ENCODE peak calls at places on chromosomes 13 and 19, in seven cellular contexts. T is Panc1, P is Peyer's patch, H is cardiac muscle cell, B is lower lobe of right lung, R is tibial artery, J is tibial nerve. G is an unnamed sample. For H3K9me3, the result is how much of the 10 kb centered on the place peaks cover.

GRCh38 chr13:110964229-110965037 is 49.6 kb upstream of the ANKRD10 start:
- DNase-seq in H (no peak), T (no peak), B (no peak), R (no peak), P (no peak), J (no peak), G (no peak)

GRCh38 chr13:105587786-105588185 is 947.7 kb downstream of the EFNB2 start:
- DNase-seq in H (no peak), R (no peak), B (no peak), P (no peak), J (no peak), T (no peak), G (no peak)

GRCh38 chr13:21695536-21695935 is 24.7 kb downstream of the FGF9 start:
- DNase-seq in R (no peak), J (no peak), H (no peak), P (no peak), T (no peak), B (no peak), G (no peak)

GRCh38 chr19:16445238-16446107 is 26.3 kb downstream of the EPS15L1 start:
- DNase-seq in B (no peak), P (peak), J (no peak), H (no peak), T (no peak), R (no peak), G (no peak)

GRCh38 chr13:109737606-109738005 is 48.8 kb downstream of the IRS2 start:
- DNase-seq in H (peak), J (no peak), B (no peak), R (no peak), T (no peak), P (no peak), G (no peak)

GRCh38 chr13:41064493-41064892 is 3.2 kb downstream of the WBP4 start:
- DNase-seq in T (no peak), H (no peak), J (no peak), R (no peak), B (no peak), P (no peak), G (no peak)

GRCh38 chr19:47512183-47512947 is 2.5 kb downstream of the NAPA start:
- DNase-seq in J (no peak), H (no peak), R (no peak), P (peak), B (peak), T (no peak), G (no peak)

GRCh38 chr13:68176486-68176885 is 946.4 kb upstream of the PCDH9 start:
- DNase-seq in R (no peak), J (no peak), B (no peak), T (no peak), P (no peak), H (no peak), G (no peak)

GRCh38 chr13:105184221-105184620 is 1351.2 kb downstream of the EFNB2 start:
- DNase-seq in H (no peak), J (no peak), B (no peak), R (no peak), P (no peak), T (no peak), G (no peak)

GRCh38 chr19:15264061-15264932 is 32.0 kb upstream of the EPHX3 start:
- DNase-seq in H (peak), T (no peak), R (peak), P (peak), J (peak), B (peak), G (no peak)

GRCh38 chr13:77555246-77555645 is 19.7 kb downstream of the SCEL start:
- DNase-seq in R (no peak), B (no peak), H (no peak), T (no peak), P (no peak), J (no peak), G (no peak)

GRCh38 chr19:42235181-42235580 is 7.2 kb downstream of the GSK3A start:
- DNase-seq in B (no peak), J (no peak), R (no peak), P (no peak), T (no peak), H (no peak), G (no peak)

GRCh38 chr13:73603646-73604045 is 530.6 kb downstream of the KLF12 start:
- DNase-seq in B (no peak), H (no peak), J (no peak), R (no peak), P (no peak), T (no peak), G (no peak)

GRCh38 chr19:6393982-6394412 is 1.0 kb upstream of the GTF2F1 start:
- DNase-seq in H (no peak), R (no peak), T (no peak), J (no peak), P (no peak), B (no peak), G (no peak)

GRCh38 chr13:45167611-45168554 is 33.0 kb downstream of the KCTD4 start:
- DNase-seq in R (no peak), J (no peak), P (no peak), H (no peak), B (peak), T (no peak), G (no peak)

GRCh38 chr13:101845501-101846012 is 393.1 kb downstream of the ITGBL1 start:
- DNase-seq in T (no peak), J (no peak), P (no peak), R (no peak), B (no peak), H (no peak), G (no peak)

GRCh38 chr19:50233308-50233910 is 30.0 kb downstream of the MYH14 start:
- DNase-seq in B (no peak), T (no peak), H (no peak), P (no peak), J (no peak), R (no peak), G (no peak)

GRCh38 chr13:31236211-31236786 is 36.5 kb downstream of the B3GLCT start:
- DNase-seq in J (no peak), P (no peak), B (no peak), T (no peak), H (peak), R (no peak), G (no peak)

GRCh38 chr13:113051641-113052040 is 54.0 kb upstream of the F7 start:
- DNase-seq in R (no peak), H (no peak), J (no peak), P (no peak), B (peak), T (no peak), G (no peak)

GRCh38 chr13:112469071-112469745 is 93.1 kb downstream of the SPACA7 start:
- DNase-seq in B (no peak), T (no peak), R (no peak), H (no peak), P (no peak), J (no peak), G (no peak)

GRCh38 chr13:102596147-102597028 is at the start of gene TPP2:
- DNase-seq in J (peak), B (peak), H (peak), T (peak), R (peak), P (peak), G (peak)

GRCh38 chr19:35612559-35613321 is at the start of gene HAUS5:
- DNase-seq in P (peak), H (peak), B (peak), R (peak), J (peak), T (peak), G (peak)

GRCh38 chr13:26919311-26919710 is 158.7 kb upstream of the GPR12 start:
- DNase-seq in H (no peak), B (no peak), J (no peak), P (no peak), T (no peak), R (no peak), G (no peak)

GRCh38 chr13:34037636-34038325 is 219.8 kb downstream of the RFC3 start:
- DNase-seq in B (no peak), R (no peak), H (no peak), J (no peak), P (no peak), T (no peak), G (no peak)

GRCh38 chr19:44332145-44332544 is 24.3 kb downstream of the ZNF112 start:
- DNase-seq in J (no peak), T (no peak), P (no peak), R (no peak), B (no peak), H (no peak), G (no peak)

GRCh38 chr13:84609716-84610115 is 727.4 kb upstream of the SLITRK1 start:
- DNase-seq in P (no peak), T (no peak), H (no peak), R (no peak), B (no peak), J (no peak), G (no peak)

GRCh38 chr19:44278181-44278690 is 18.6 kb downstream of the ZNF233 start:
- DNase-seq in B (no peak), H (no peak), R (no peak), P (no peak), J (no peak), T (no peak), G (no peak)

GRCh38 chr13:40665061-40665753 is 1.2 kb downstream of the FOXO1 start:
- DNase-seq in H (peak), R (peak), J (no peak), B (peak), P (peak), T (no peak), G (no peak)

GRCh38 chr19:41427647-41428480 is 690 bp upstream of the B3GNT8 start:
- DNase-seq in J (peak), T (no peak), R (no peak), P (peak), H (peak), B (peak), G (no peak)

GRCh38 chr19:36819130-36819630 is 19.0 kb downstream of the ZNF790 start:
- DNase-seq in H (no peak), R (no peak), T (no peak), P (no peak), J (no peak), B (no peak), G (no peak)

DNA sequence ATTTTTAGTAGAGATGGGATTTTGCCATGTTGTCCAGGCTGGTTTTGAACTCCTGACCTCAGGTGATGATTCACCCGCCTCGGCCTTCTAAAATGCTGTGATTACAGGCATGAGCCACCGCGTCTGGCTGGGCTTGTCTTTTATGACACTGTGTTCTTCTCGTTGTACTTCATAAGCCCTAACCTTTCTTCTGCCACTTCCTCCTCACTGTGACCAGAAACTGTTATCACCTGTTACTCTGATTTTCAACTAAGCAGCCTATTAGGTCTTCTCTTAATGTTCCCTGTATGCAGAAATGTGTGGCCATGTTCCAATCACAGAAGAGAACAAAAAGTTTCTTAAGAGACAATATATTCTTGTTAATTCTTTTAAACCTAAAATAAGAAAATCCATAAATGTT is 16.4 kb downstream of the ZNF790 start:
- DNase-seq in P (no peak), J (no peak), R (no peak), B (no peak), H (no peak), T (no peak), G (no peak)
- H3K9me3 ChIP-seq in P (half or more), J (half or more), R (half or more), B (half or more), H (under half), T (half or more), G (under half)

DNA sequence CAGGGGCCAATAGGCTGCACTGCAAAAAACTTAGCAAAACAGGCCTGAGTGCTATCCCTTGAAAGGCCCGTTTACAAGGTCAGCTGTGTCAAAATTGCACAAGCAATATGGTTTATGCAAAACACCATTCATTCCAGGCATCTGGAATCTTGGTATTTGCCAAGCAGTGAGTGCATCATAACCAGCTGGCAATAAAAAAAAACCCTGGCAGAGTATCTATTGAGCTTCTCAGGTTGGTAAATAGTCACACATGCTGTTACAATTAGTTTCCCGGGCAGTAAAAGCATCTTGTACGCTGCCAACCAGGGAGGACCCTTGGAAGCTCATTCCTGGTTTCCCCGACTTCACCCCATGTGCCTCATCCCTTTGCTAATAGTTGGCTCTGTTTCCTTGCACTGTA is 21.3 kb downstream of the ZNF77 start:
- DNase-seq in J (no peak), T (no peak), R (no peak), B (no peak), P (no peak), H (no peak), G (no peak)
- H3K27ac ChIP-seq in J (no peak), T (no peak), R (no peak), B (peak), P (no peak), H (no peak), G (peak)

GRCh38 chr19:56625708-56626107 is 17.3 kb upstream of the SMIM17 start:
- DNase-seq in P (no peak), J (no peak), H (no peak), R (no peak), T (no peak), B (no peak), G (no peak)
- H3K9me3 ChIP-seq in P (half or more), J (half or more), H (under half), R (under half), T (under half), B (half or more), G (under half)

DNA sequence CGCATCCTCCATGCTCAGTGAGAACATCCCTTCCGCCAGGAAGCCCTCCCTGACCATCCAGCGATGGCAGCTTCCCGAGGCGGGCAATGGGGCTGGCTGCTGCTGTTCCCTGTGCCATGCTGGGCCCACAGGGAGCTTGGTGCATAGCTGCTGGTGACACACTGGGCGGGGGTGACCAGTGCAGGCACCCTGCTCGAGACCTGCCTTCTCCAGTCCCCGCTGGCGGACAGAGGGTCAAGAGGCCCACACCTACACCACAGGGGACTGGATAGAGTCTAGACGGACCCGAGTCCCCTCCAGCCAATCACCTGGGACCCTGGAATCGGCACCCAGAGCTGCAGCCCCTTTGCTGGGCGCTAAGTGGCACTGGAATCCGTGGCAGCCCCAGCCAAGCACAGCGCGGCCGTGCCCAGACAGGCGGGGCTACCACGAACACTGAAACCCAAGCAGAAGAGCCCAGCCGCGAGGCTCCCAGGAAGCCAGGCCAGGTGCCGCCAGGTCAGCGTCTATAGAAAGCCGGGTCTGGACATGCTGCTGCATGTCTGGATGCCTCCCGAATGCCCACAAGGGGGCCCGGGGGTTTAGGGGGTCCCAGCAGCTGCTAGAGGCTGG is 9.0 kb upstream of the TBXA2R start:
- DNase-seq in J (no peak), P (no peak), H (no peak), B (no peak), T (no peak), R (no peak), G (no peak)
- H3K27ac ChIP-seq in J (no peak), P (no peak), H (no peak), B (no peak), T (no peak), R (no peak), G (no peak)

DNA sequence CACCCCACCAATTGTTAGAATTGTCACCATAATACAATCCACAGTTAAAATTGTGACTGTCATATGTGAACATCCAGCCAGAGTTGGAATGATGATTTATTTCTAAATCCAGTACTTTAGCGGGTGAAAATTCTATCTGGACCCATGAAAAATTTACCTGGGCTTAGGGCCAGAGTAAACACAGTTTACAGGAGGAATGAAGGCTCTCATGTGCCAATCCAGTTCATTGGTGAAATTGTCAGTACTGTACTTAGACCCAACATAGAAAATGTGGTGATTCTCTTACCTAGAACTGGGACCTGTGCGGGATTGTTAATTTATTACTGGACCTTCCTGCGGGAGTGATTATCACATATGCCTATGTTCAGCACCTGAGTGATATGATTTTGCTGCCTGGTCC is 27.3 kb upstream of the ZNF681 start:
- DNase-seq in R (no peak), B (no peak), T (no peak), H (no peak), J (no peak), P (no peak), G (no peak)
- H3K9me3 ChIP-seq in R (under half), B (under half), T (under half), H (under half), J (under half), P (under half), G (under half)

GRCh38 chr13:35225159-35225558 is 251.3 kb downstream of the MAB21L1 start:
- DNase-seq in J (no peak), B (no peak), P (no peak), T (no peak), R (no peak), H (no peak), G (no peak)
- H3K27ac ChIP-seq in J (no peak), B (no peak), P (no peak), T (no peak), R (no peak), H (no peak), G (no peak)

DNA sequence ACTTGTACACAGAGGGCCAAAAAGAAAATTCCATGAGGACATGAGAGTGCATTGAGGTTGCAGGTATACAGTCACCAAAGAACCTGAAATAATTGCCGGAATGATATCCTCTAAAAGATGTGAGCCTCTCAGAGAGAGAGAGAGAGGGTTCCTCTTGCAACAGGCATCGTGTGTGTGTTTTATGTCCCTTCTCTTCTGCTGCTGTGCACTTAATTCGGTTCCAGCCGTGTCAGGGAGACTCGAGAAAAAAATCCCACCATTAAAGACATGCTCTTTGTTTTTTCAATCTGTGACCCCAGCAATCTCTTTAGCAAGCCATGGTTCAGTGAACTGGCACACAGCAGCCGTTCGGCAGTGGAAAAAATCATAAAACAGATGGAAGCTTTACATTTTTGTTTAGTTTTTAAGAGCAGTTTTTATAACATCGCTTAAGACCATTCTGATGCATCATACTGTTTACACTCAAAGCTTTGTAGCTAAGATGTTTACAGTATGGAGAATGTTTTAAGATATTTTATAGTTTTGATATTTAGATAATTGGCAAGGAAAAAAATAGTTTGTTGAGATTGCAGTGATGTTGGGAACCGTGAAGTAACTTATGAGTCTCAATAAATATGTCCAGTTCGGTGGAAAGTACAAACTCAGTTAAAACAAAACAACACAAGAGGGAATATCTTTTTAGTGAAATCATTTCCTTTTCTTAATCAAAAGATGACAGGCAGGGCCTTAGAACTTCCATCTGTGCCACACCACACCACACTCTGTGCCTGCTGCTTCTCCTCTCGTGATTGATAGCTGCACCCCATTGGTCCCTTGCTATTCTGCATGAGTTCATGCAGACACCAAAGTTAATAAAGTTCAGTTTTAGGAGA is 31.2 kb upstream of the ZNF536 start:
- DNase-seq in B (no peak), R (no peak), J (no peak), P (no peak), H (no peak), T (no peak), G (no peak)
- H3K9me3 ChIP-seq in B (under half), R (under half), J (under half), P (under half), H (under half), T (under half), G (under half)